ENCODE peak calls at places on chromosome 16, in seven cellular contexts. T is uterus, I is testis, S is adrenal gland, R is gastrocnemius medialis, N is A549, H is ascending aorta. P is an unnamed sample. For H3K4me1, the result is how much of the 10 kb centered on the place peaks cover.

GRCh38 chr16:3872216-3872895 is 8.2 kb downstream of the CREBBP start:
- DNase-seq in R (no peak), N (no peak), S (no peak), I (no peak), H (no peak), T (no peak), P (no peak)

GRCh38 chr16:87263418-87264052 is 53.7 kb downstream of the C16orf95 start:
- DNase-seq in I (no peak), R (no peak), H (no peak), S (no peak), T (no peak), N (no peak), P (no peak)

GRCh38 chr16:15894571-15895358 is 6.4 kb upstream of the CEP20 start:
- DNase-seq in I (no peak), S (no peak), T (no peak), N (no peak), R (no peak), H (no peak), P (no peak)

GRCh38 chr16:64122177-64122576 is 999.7 kb downstream of the CDH11 start:
- DNase-seq in R (no peak), H (no peak), I (no peak), T (no peak), N (no peak), S (no peak), P (no peak)

GRCh38 chr16:58584831-58585505 is 44.7 kb downstream of the CNOT1 start:
- DNase-seq in S (no peak), T (no peak), N (no peak), R (no peak), H (no peak), I (no peak), P (no peak)

GRCh38 chr16:67372664-67373063 is 20.6 kb downstream of the TPPP3 start:
- DNase-seq in N (no peak), T (no peak), S (no peak), H (no peak), I (no peak), R (no peak), P (peak)

GRCh38 chr16:1299012-1299867 is 10.2 kb upstream of the UBE2I start:
- DNase-seq in I (no peak), S (peak), T (no peak), H (no peak), R (no peak), N (no peak), P (no peak)

GRCh38 chr16:85935391-85935956 is 36.5 kb downstream of the IRF8 start:
- DNase-seq in N (no peak), S (no peak), I (no peak), T (no peak), R (no peak), H (no peak), P (no peak)

GRCh38 chr16:89588413-89589109 is 13.0 kb downstream of the CPNE7 start:
- DNase-seq in T (no peak), S (no peak), N (no peak), H (no peak), R (no peak), I (no peak), P (no peak)

GRCh38 chr16:5580320-5580719 is 482.7 kb upstream of the EEF2KMT start:
- DNase-seq in I (no peak), S (no peak), R (no peak), N (no peak), T (no peak), H (no peak), P (no peak)

DNA sequence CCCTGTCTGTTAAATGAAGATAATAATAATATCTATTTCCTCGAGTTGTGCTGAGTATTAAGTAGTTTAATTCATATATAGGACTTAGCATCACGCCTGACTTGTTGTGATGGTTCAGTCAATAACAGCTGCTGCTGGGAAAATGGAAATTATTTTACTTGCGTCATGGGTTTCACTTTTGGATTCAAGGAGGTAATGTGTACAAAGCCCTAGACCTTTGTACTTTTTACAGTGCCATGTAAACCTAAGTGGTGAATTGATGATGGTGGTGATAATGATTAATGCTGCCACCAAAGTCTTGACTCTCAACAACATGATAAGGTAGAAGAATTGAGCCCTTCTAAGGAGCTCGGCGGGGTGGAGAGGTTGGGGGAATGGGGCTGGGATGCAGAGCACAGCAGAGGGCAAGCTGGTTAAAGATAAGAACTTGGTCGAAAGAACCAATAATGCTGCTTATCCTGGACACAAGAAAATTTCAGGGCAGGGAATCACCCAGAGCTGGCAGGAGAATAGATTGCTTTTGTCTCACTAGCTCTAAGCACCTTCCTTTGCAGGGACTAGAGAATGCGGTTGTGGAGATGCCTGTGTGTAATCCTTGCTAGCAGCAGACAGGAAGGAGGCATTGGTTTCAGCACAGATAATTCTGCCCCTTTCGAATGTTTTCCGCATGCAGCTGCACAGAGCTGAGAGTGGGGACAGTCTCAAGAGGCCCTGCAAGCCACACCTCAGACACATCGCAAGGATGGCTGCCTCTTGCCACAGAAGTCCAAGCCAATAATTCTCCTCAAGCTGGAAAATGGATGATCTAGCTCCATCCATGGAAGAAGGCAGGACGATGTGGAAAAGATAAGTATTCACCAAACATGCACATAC is 187.1 kb downstream of the TMEM114 start:
- DNase-seq in I (no peak), H (no peak), T (no peak), R (no peak), S (no peak), N (no peak), P (no peak)
- H3K4me1 ChIP-seq in I (under half), H (under half), T (under half), R (under half), S (under half), N (under half), P (under half)

GRCh38 chr16:72990571-72990970 is 57.4 kb downstream of the ZFHX3 start:
- DNase-seq in S (no peak), H (peak), I (no peak), T (no peak), R (no peak), N (no peak), P (no peak)

GRCh38 chr16:72991645-72992044 is 56.3 kb downstream of the ZFHX3 start:
- DNase-seq in S (no peak), N (no peak), I (no peak), H (peak), R (no peak), T (no peak), P (no peak)

GRCh38 chr16:72992142-72992601 is 55.8 kb downstream of the ZFHX3 start:
- DNase-seq in T (no peak), H (peak), S (no peak), R (no peak), I (no peak), N (no peak), P (no peak)

GRCh38 chr16:72990003-72990521 is 57.9 kb downstream of the ZFHX3 start:
- DNase-seq in I (peak), T (peak), N (peak), S (peak), R (peak), H (peak), P (peak)

DNA sequence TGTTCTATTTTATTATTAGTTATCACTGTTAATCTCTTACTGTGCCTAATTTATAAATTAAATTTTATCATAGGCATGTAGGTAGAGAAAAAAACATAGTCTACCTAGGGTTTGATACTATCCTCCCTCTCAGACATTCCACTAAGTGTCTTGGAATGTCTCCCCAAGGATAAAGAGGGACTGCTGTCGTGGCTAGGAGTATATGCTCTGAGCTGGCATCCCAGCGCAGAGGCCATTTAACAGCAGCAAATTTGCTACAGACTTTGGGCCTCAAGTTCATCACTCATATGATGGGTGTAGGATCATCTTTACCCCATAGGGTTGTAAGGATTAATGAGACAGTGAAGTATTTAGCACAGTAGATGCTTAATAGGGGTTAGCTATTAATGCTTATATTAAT is 56.7 kb downstream of the ZFHX3 start:
- DNase-seq in I (no peak), R (no peak), S (no peak), N (no peak), H (peak), T (no peak), P (no peak)
- H3K4me1 ChIP-seq in I (under half), R (half or more), S (under half), N (under half), H (under half), T (under half), P (under half)

DNA sequence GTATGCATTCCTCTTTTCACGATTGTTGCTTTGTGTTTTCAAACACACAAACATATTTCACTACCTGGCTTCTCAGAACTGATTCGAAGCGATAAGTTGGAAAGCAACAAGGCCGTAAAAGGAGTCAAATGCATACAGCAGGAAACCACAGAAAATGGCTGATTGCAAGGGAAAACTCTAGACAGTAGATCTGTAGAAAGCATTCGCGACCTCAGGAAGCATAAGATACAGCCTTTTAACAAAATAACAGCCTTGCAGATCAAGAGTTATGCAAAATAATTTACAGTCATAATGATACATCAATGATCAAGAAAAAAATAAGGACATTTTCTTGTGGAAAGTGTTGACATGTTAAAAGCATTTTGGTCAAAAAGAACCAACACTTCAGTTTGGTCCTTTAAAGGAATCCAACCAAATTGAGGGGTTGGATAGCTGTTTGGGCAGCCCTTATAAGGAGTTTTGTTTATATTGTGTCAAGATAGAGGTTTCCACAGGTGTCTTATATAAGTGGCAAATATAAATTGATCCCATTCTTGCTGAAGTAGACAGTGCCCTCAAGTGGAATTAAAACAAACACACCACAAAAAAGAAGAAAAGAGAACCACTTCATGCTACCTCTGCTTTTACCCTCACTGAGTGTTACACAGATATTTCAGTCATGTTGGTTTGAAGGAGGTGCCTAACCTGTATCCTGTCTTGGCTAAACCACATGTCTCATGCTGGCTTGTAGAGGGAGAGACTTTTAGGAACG is 5.5 kb downstream of the CYLD start:
- DNase-seq in S (no peak), R (no peak), I (no peak), N (no peak), T (no peak), H (no peak), P (no peak)
- H3K4me1 ChIP-seq in S (half or more), R (half or more), I (under half), N (under half), T (under half), H (under half), P (under half)

DNA sequence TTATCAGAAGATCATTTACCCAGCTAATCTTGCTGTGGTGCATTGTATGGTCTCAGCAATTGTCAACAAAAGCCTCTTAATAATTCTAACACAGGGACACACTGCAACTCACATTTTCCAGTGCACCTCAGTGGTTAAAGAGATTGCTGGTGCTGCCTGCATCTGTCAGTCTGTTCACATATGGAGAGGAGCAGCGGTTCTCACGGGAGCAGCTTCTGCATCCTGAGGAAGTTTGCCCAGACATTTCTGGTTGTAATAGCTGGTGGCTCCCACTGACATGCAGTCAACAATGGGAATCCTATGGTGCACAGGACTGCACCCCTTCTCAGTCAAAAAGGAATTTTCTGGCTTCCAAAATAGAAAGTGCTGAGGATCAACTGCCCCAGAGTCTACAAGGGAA is 7.8 kb downstream of the GGA2 start:
- DNase-seq in R (no peak), I (no peak), H (no peak), S (no peak), N (no peak), T (no peak), P (no peak)
- H3K4me1 ChIP-seq in R (under half), I (under half), H (under half), S (half or more), N (under half), T (under half), P (under half)

GRCh38 chr16:75567911-75568310 is 1.7 kb downstream of the GABARAPL2 start:
- DNase-seq in S (no peak), T (no peak), N (no peak), H (no peak), R (no peak), I (no peak), P (no peak)
- H3K4me1 ChIP-seq in S (half or more), T (under half), N (under half), H (under half), R (under half), I (under half), P (under half)

GRCh38 chr16:69680358-69680757 is 46.0 kb downstream of the NQO1 start:
- DNase-seq in I (no peak), S (no peak), H (no peak), N (no peak), T (no peak), R (no peak), P (no peak)
- H3K4me1 ChIP-seq in I (under half), S (under half), H (under half), N (under half), T (under half), R (under half), P (under half)

DNA sequence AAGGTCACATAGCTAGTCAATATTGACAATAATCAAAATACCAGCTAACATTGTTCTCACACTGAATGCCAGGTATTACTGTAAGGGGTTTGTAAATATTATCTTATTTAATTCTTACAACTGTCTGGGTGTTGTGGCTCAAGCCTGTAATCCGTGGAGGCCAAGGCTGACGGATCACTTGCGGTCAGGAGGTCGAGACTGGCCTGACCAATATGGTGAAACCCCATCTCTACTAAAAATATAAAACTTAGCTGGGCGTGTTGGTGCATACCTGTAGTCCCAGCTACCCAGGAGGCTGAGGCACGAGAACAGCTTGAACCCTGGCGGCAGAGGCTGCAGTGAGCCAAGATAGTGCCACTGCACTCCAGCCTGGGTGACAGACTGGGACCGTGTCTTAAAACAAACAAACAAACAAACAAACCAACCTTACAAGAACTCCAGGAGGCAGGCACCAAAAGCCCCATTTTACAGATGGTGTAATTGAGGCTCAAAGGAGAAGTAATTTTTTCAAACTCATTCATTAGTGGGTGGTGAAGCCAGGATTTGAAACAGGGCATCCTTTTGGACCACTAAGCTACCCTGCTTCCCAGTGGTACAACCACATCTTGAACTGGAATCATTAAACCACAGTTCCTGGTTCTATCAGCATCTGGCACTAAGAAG is 104.3 kb downstream of the XYLT1 start:
- DNase-seq in N (no peak), R (no peak), T (no peak), H (no peak), S (no peak), I (no peak), P (no peak)
- H3K4me1 ChIP-seq in N (under half), R (under half), T (under half), H (under half), S (half or more), I (under half), P (under half)

GRCh38 chr16:14357328-14357727 is 272.7 kb downstream of the PARN start:
- DNase-seq in T (no peak), N (no peak), S (no peak), R (no peak), H (no peak), I (no peak), P (no peak)
- H3K4me1 ChIP-seq in T (under half), N (under half), S (under half), R (under half), H (under half), I (under half), P (under half)

DNA sequence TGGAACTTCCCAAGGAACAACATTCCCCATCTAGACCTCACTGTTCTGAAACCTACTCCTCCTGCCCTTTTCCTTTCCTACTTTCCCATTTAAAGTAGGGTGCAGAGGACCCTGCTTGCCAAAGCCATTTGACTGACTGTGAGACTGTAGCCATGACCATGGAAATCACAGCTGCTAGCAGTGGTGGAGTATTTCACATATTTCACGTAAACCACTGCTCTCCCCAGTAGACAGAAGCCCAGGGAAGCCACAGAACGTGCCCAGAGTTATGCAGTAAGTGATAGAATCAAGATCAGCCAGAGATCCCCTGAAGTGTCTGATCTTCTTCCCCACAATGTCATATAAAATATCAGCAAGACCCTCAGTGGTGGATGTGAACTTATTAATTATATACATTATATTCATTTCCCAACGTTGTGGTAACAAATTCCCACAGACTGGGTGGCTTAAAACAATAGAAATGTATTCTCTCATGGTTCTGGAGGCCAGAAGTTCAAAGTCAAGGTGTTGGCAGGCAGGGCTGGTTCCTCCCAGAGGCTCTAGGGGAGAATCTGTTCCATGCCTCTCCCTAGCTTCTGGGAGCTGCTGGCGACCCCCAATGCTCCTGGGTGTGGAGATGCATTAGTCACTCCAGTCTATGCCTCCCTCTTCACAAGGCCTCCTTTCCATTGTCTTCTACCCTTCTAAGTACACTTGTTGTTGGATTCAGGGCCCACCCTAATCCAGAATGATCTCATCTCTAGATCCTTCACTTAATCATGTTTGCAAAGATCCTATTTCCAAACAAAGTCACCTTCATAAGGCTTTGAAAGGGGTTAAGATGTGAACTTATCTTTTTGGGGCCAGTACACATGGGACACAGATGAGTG is 20.7 kb upstream of the PRM1 start:
- DNase-seq in N (no peak), S (no peak), R (no peak), T (no peak), I (no peak), H (no peak), P (no peak)
- H3K4me1 ChIP-seq in N (under half), S (under half), R (under half), T (under half), I (under half), H (under half), P (under half)

DNA sequence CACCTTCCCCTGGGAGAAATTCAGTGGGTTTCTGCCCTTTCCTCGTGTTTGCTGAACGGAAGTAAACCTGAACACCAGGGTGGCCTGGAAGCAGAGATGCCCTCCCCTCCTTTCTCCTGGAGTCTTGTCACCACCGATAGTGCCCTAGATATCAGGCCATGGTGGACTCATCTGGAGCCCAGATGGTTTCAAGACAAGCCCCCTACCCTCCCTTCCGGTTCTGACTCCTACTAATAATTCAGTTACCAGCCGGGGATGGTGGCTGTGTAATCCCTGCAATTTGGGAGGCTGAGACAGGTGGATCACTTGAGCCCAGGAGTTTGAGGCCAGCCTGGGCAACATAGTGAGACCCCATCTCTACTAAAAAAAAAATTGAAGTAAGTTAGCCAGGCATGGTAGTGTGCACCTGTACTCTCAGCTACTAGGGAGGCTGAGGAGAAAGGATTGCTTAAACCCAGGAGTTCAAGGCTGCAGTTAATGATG is 2.4 kb downstream of the ZNF469 start:
- DNase-seq in N (no peak), I (no peak), S (no peak), R (no peak), H (no peak), T (no peak), P (no peak)
- H3K4me1 ChIP-seq in N (half or more), I (under half), S (under half), R (under half), H (under half), T (under half), P (under half)

P was measured in tibial nerve.